ENCODE peak calls at places on chromosome 11, in six cellular contexts. N is AG10803; L is activated naive CD8-positive, alpha-beta T cell treated with anti-CD3 and anti-CD28 coated beads, Interleukin-2, amount 10 ng/mL, durations not matched to agents 7 days and 5 days; A is ACHN; G is progenitor cell of endocrine pancreas; X is fibroblast of lung. U is an unnamed sample.

GRCh38 chr11:31767665-31768064 is 43.5 kb downstream of the PAX6 start:
- DNase-seq in L (no peak), X (no peak), N (no peak), G (no peak), A (no peak), U (no peak)

GRCh38 chr11:81990659-81991443 is 742.8 kb downstream of the FAM181B start:
- DNase-seq in N (no peak), L (no peak), X (no peak), A (no peak), G (no peak), U (no peak)

GRCh38 chr11:94948070-94948617 is 25.2 kb downstream of the CWC15 start:
- DNase-seq in A (peak), L (no peak), N (peak), X (peak), G (no peak), U (peak)

GRCh38 chr11:77522215-77522614 is 48.3 kb upstream of the PAK1 start:
- DNase-seq in G (no peak), L (no peak), A (no peak), N (peak), X (peak), U (peak)

GRCh38 chr11:117565709-117566108 is 231.3 kb downstream of the DSCAML1 start:
- DNase-seq in N (no peak), L (no peak), G (no peak), X (no peak), A (no peak), U (no peak)

GRCh38 chr11:120568572-120569307 is 57.2 kb downstream of the GRIK4 start:
- DNase-seq in A (no peak), N (no peak), L (no peak), G (no peak), X (no peak), U (no peak)

GRCh38 chr11:57069942-57070341 is 81.2 kb downstream of the OR5AK2 start:
- DNase-seq in L (no peak), N (peak), G (no peak), A (no peak), X (no peak), U (no peak)

GRCh38 chr11:70048279-70049024 is 29.7 kb upstream of the ANO1 start:
- DNase-seq in X (no peak), A (no peak), N (no peak), L (no peak), G (no peak), U (no peak)

GRCh38 chr11:109027851-109028250 is 363.0 kb downstream of the DDX10 start:
- DNase-seq in N (no peak), L (no peak), G (no peak), A (peak), X (no peak), U (no peak)

GRCh38 chr11:73597340-73597955 is 464 bp downstream of the FAM168A start:
- DNase-seq in X (no peak), G (no peak), N (no peak), A (no peak), L (no peak), U (no peak)

GRCh38 chr11:102964867-102965266 is 9.3 kb upstream of the MMP13 start:
- DNase-seq in L (no peak), A (no peak), N (no peak), X (no peak), G (no peak), U (no peak)

GRCh38 chr11:122069946-122070345 is 46.1 kb downstream of the BLID start:
- DNase-seq in A (no peak), N (peak), X (peak), L (no peak), G (peak), U (peak)

GRCh38 chr11:63813035-63813562 is at the start of gene SPINDOC:
- DNase-seq in X (peak), N (peak), G (peak), A (peak), L (peak), U (peak)

GRCh38 chr11:134792044-134792443 is 380.0 kb upstream of the B3GAT1 start:
- DNase-seq in L (no peak), X (no peak), G (no peak), N (no peak), A (peak), U (no peak)

GRCh38 chr11:64969209-64969608 is 2.7 kb downstream of the MAJIN start:
- DNase-seq in A (no peak), N (peak), L (no peak), G (no peak), X (peak), U (peak)

GRCh38 chr11:559712-560304 is 730 bp downstream of the LMNTD2 start:
- DNase-seq in L (peak), N (no peak), X (no peak), A (no peak), G (no peak), U (no peak)

GRCh38 chr11:111301840-111302113 is 3.4 kb downstream of the POU2AF3 start:
- DNase-seq in X (no peak), G (no peak), A (no peak), N (no peak), L (no peak), U (no peak)

GRCh38 chr11:103920449-103920848 is 116.0 kb upstream of the DDI1 start:
- DNase-seq in L (no peak), X (peak), A (no peak), N (peak), G (no peak), U (no peak)

GRCh38 chr11:11262171-11262920 is 90.7 kb downstream of the CSNK2A3 start:
- DNase-seq in G (no peak), N (no peak), L (no peak), X (no peak), A (no peak), U (no peak)

GRCh38 chr11:114095899-114096298 is 36.4 kb downstream of the ZBTB16 start:
- DNase-seq in N (no peak), A (no peak), L (no peak), G (no peak), X (no peak), U (no peak)

GRCh38 chr11:77374611-77375031 is 73.1 kb upstream of the GDPD4 start:
- DNase-seq in G (no peak), X (peak), L (no peak), A (no peak), N (no peak), U (peak)

GRCh38 chr11:102831128-102831708 is 12.2 kb downstream of the MMP3 start:
- DNase-seq in L (peak), G (peak), X (peak), N (peak), A (no peak), U (no peak)

GRCh38 chr11:79244175-79244804 is 196.5 kb downstream of the TENM4 start:
- DNase-seq in G (no peak), L (no peak), A (no peak), N (peak), X (peak), U (peak)

GRCh38 chr11:62449451-62449851 is 30.6 kb downstream of the SCGB1A1 start:
- DNase-seq in L (no peak), A (no peak), G (no peak), N (no peak), X (no peak), U (no peak)

GRCh38 chr11:2581931-2582435 is 117.8 kb downstream of the KCNQ1OT1 start:
- DNase-seq in L (peak), A (no peak), N (no peak), G (peak), X (no peak), U (no peak)

GRCh38 chr11:103970850-103971249 is 65.6 kb upstream of the DDI1 start:
- DNase-seq in X (no peak), N (no peak), A (no peak), G (no peak), L (no peak), U (no peak)

GRCh38 chr11:130451261-130452019 is 3.0 kb downstream of the ADAMTS15 start:
- DNase-seq in L (no peak), N (no peak), A (peak), X (peak), G (no peak), U (no peak)

GRCh38 chr11:81359476-81359875 is 1374.2 kb downstream of the FAM181B start:
- DNase-seq in A (peak), L (no peak), N (no peak), G (no peak), X (no peak), U (no peak)

GRCh38 chr11:80083561-80083960 is 642.7 kb upstream of the TENM4 start:
- DNase-seq in N (no peak), G (no peak), L (no peak), A (no peak), X (peak), U (no peak)

U was measured in HCEC 1CT.